ENCODE peak calls at places on chromosomes 13 and 19, in four cellular contexts. B, F, C and V are unnamed samples.

GRCh38 chr19:41563847-41564514 is 12.0 kb upstream of the CEACAM21 start:
- DNase-seq in F (no peak), B (no peak), C (no peak), V (peak)

GRCh38 chr19:58275564-58275963 is 3.2 kb upstream of the ZNF8 start:
- DNase-seq in C (no peak), F (no peak), B (no peak), V (no peak)

GRCh38 chr19:41327499-41328156 is 17.7 kb downstream of the CCDC97 start:
- DNase-seq in F (peak), C (no peak), B (peak), V (peak)

GRCh38 chr19:46471778-46472543 is 598 bp upstream of the PNMA8A start:
- DNase-seq in F (no peak), B (no peak), C (no peak), V (no peak)

GRCh38 chr19:40223135-40223822 is 3.2 kb downstream of the CCNP start:
- DNase-seq in B (peak), F (no peak), C (no peak), V (no peak)

GRCh38 chr13:97492257-97492656 is 58.3 kb downstream of the RAP2A start:
- DNase-seq in F (no peak), C (no peak), B (no peak), V (no peak)

GRCh38 chr19:2523630-2524311 is 47.8 kb downstream of the GADD45B start:
- DNase-seq in F (no peak), B (no peak), C (peak), V (no peak)

GRCh38 chr19:17755977-17756670 is 4.8 kb downstream of the FCHO1 start:
- DNase-seq in C (no peak), F (no peak), B (peak), V (peak)

GRCh38 chr13:105969761-105970160 is 565.7 kb downstream of the EFNB2 start:
- DNase-seq in F (no peak), C (no peak), B (no peak), V (no peak)

GRCh38 chr13:27461940-27462584 is 11.7 kb upstream of the MTIF3 start:
- DNase-seq in F (no peak), C (no peak), B (no peak), V (no peak)

GRCh38 chr19:3668331-3669133 is 31.7 kb downstream of the PIP5K1C start:
- DNase-seq in C (no peak), F (no peak), B (no peak), V (no peak)

GRCh38 chr19:28519950-28520861 is 692.7 kb downstream of the UQCRFS1 start:
- DNase-seq in F (no peak), B (no peak), C (no peak), V (no peak)

GRCh38 chr13:99995503-99996176 is 14.1 kb downstream of the ZIC2 start:
- DNase-seq in C (no peak), B (no peak), F (no peak), V (no peak)

GRCh38 chr19:56076413-56076998 is 44.6 kb downstream of the ZNF787 start:
- DNase-seq in B (peak), C (no peak), F (peak), V (peak)

GRCh38 chr19:7004313-7004931 is 16.8 kb downstream of the MBD3L2B start:
- DNase-seq in B (no peak), F (no peak), C (no peak), V (no peak)

GRCh38 chr19:17385878-17386611 is 8.0 kb downstream of the CCDC194 start:
- DNase-seq in B (peak), F (no peak), C (no peak), V (peak)

GRCh38 chr13:86572115-86572514 is 772.9 kb upstream of the SLITRK6 start:
- DNase-seq in F (no peak), C (no peak), B (no peak), V (no peak)

GRCh38 chr13:83950284-83950683 is 68.0 kb upstream of the SLITRK1 start:
- DNase-seq in F (no peak), B (no peak), C (no peak), V (no peak)

GRCh38 chr19:55355213-55355821 is 798 bp upstream of the COX6B2 start:
- DNase-seq in C (no peak), B (no peak), F (no peak), V (no peak)

GRCh38 chr19:58346961-58347929 is 6.0 kb downstream of the A1BG start:
- DNase-seq in F (peak), C (no peak), B (peak), V (peak)

GRCh38 chr13:30466358-30466714 is 600 bp upstream of the HMGB1 start:
- DNase-seq in C (no peak), B (no peak), F (no peak), V (no peak)
- H3K27ac ChIP-seq in C (no peak), B (no peak), F (no peak), V (no peak)

GRCh38 chr19:49712397-49712859 is 21.5 kb downstream of the CPT1C start:
- DNase-seq in B (no peak), C (no peak), F (no peak), V (no peak)

GRCh38 chr19:49718511-49718910 is 27.6 kb downstream of the CPT1C start:
- DNase-seq in F (no peak), B (no peak), C (no peak), V (no peak)

GRCh38 chr19:49718991-49719390 is 28.1 kb downstream of the CPT1C start:
- DNase-seq in F (no peak), C (no peak), B (no peak), V (no peak)

GRCh38 chr19:49713236-49713845 is 22.4 kb downstream of the CPT1C start:
- DNase-seq in C (no peak), B (no peak), F (peak), V (no peak)

DNA sequence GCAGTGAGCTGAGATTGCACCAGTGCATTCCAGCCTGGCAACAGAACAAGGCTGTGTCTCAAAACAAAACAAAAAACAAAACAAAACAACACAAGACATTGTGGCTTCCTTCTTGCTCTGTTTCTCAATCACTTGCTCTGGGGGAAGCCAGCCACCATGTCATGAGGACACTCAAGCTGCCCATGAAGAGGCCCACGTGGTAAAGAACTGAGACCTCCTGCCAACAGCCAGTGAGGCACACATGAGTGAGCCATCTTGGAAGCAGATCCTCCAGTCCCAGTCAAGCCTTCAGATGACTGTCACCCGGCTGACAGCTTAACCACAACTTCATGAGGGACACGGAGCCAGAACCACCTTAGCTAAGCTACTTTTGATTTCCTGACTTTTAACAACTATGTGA is 25.2 kb downstream of the CPT1C start:
- DNase-seq in B (no peak), F (no peak), C (no peak), V (no peak)
- H3K27ac ChIP-seq in B (no peak), F (no peak), C (no peak), V (no peak)

DNA sequence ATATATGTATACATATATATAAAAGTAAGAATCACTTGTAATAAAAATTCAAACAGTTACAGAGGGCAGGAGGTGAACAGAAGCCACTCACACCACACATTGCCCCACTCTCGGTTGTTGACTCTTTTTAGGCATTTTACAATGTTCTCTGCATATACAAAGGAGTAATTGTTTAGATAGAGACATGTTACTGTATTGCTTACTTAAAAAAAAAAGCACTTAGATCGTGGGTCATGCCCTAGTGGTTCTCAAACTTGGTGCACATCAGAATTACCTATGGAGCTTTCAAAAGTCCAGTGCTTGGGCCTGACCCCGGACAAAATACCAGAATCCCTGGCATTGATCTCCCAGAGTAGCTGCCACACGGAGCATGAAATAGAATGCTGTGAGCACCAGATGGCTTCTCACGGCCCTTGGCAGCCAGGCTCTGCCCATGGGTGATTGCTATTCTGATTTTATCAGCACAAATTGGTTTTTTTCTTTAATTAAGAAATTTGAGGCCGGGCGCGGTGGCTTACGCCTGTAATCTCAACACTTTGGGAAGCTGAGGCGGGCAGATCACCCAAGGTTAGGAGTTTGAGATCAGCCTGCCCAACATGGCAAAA is 20.0 kb downstream of the ACP7 start:
- DNase-seq in F (no peak), B (no peak), C (no peak), V (no peak)
- H3K27ac ChIP-seq in F (no peak), B (no peak), C (no peak), V (no peak)

GRCh38 chr13:73465629-73465974 is 406.8 kb downstream of the KLF5 start:
- DNase-seq in C (no peak), B (no peak), F (no peak), V (no peak)
- H3K27ac ChIP-seq in C (no peak), B (peak), F (peak), V (no peak)

GRCh38 chr19:14112051-14112808 is 5.3 kb downstream of the PRKACA start:
- DNase-seq in C (no peak), B (no peak), F (no peak), V (no peak)
- H3K27ac ChIP-seq in C (peak), B (peak), F (peak), V (no peak)

GRCh38 chr19:1360818-1361461 is 22.8 kb upstream of the NDUFS7 start:
- DNase-seq in F (no peak), B (no peak), C (no peak), V (no peak)
- H3K27ac ChIP-seq in F (peak), B (peak), C (peak), V (no peak)

GRCh38 chr13:110696776-110697175 is 9.1 kb downstream of the CARS2 start:
- DNase-seq in C (no peak), B (no peak), F (no peak), V (no peak)

GRCh38 chr13:110699148-110700145 is 6.5 kb downstream of the CARS2 start:
- DNase-seq in B (no peak), F (no peak), C (no peak), V (no peak)

GRCh38 chr13:110700186-110700585 is 5.7 kb downstream of the CARS2 start:
- DNase-seq in F (no peak), C (no peak), B (no peak), V (no peak)

GRCh38 chr13:110697842-110698241 is 8.1 kb downstream of the CARS2 start:
- DNase-seq in F (no peak), B (no peak), C (no peak), V (no peak)

GRCh38 chr13:110698689-110699088 is 7.2 kb downstream of the CARS2 start:
- DNase-seq in F (no peak), C (no peak), B (no peak), V (no peak)
- H3K27ac ChIP-seq in F (no peak), C (no peak), B (no peak), V (no peak)